ENCODE peak calls at places on chromosome 7, in seven cellular contexts. Y, J, Z, F, D, A and T are unnamed samples.

GRCh38 chr7:44283381-44284211 is 41.8 kb downstream of the CAMK2B start:
- DNase-seq in Y (no peak), J (no peak), Z (no peak), F (no peak), D (no peak), A (no peak), T (no peak)

GRCh38 chr7:157634401-157635147 is 297.8 kb downstream of the DNAJB6 start:
- DNase-seq in Y (no peak), J (no peak), Z (no peak), F (no peak), D (no peak), A (no peak), T (no peak)

GRCh38 chr7:36066021-36066664 is 86.9 kb upstream of the EEPD1 start:
- DNase-seq in Y (no peak), J (no peak), Z (no peak), F (no peak), D (no peak), A (no peak), T (no peak)

GRCh38 chr7:120089968-120090367 is 183.0 kb upstream of the KCND2 start:
- DNase-seq in Y (no peak), J (peak), Z (no peak), F (no peak), D (peak), A (peak), T (no peak)

GRCh38 chr7:114048386-114049235 is 129.8 kb upstream of the PPP1R3A start:
- DNase-seq in Y (no peak), J (no peak), Z (no peak), F (no peak), D (peak), A (peak), T (no peak)

GRCh38 chr7:113519447-113519846 is 399.4 kb downstream of the PPP1R3A start:
- DNase-seq in Y (no peak), J (no peak), Z (no peak), F (no peak), D (no peak), A (no peak), T (no peak)

GRCh38 chr7:122893486-122893885 is 7.2 kb upstream of the CADPS2 start:
- DNase-seq in Y (no peak), J (no peak), Z (no peak), F (no peak), D (no peak), A (no peak), T (no peak)

GRCh38 chr7:49783446-49783845 is 10.0 kb downstream of the VWC2 start:
- DNase-seq in Y (no peak), J (no peak), Z (no peak), F (no peak), D (no peak), A (no peak), T (no peak)

GRCh38 chr7:30074422-30075030 is 46.3 kb downstream of the PLEKHA8 start:
- DNase-seq in Y (no peak), J (peak), Z (peak), F (no peak), D (peak), A (peak), T (peak)

GRCh38 chr7:153682628-153683027 is 369.6 kb upstream of the DPP6 start:
- DNase-seq in Y (no peak), J (no peak), Z (no peak), F (no peak), D (no peak), A (no peak), T (no peak)

GRCh38 chr7:74399006-74399405 is 54.7 kb upstream of the GTF2IRD1 start:
- DNase-seq in Y (no peak), J (no peak), Z (no peak), F (no peak), D (no peak), A (no peak), T (no peak)

GRCh38 chr7:100444311-100445278 is 8.3 kb upstream of the PPP1R35 start:
- DNase-seq in Y (no peak), J (no peak), Z (no peak), F (no peak), D (peak), A (peak), T (no peak)

GRCh38 chr7:80259-81236 is 111.8 kb upstream of the FAM20C start:
- DNase-seq in Y (no peak), J (no peak), Z (no peak), F (no peak), D (no peak), A (no peak), T (no peak)

GRCh38 chr7:106369349-106369748 is 84.6 kb upstream of the NAMPT start:
- DNase-seq in Y (no peak), J (no peak), Z (no peak), F (no peak), D (peak), A (peak), T (no peak)

GRCh38 chr7:148084138-148084537 is 506.4 kb upstream of the C7orf33 start:
- DNase-seq in Y (peak), J (peak), Z (no peak), F (peak), D (peak), A (peak), T (peak)